ENCODE peak calls at places on chromosomes 6 and 20, in nine cellular contexts. U, V, R, Q, I, Z, A, L and J are unnamed samples.
A peak's percentile ranks its signal among the peaks of the same experiment; 100 is the strongest.

GRCh38 chr6:152669894-152670293 is 27.8 kb upstream of the MYCT1 start:
- DNase-seq in L (no peak), Z (no peak), A (no peak), I (no peak), R (no peak), V (no peak), U (no peak), Q (no peak), J (no peak)

GRCh38 chr6:95420792-95421191 is 156.5 kb upstream of the MANEA start:
- DNase-seq in V (no peak), U (no peak), A (no peak), Z (no peak), L (no peak), Q (no peak), I (no peak), R (no peak), J (no peak)

GRCh38 chr6:122956376-122956775 is 39.7 kb upstream of the CLVS2 start:
- DNase-seq in Z (no peak), I (no peak), A (no peak), V (no peak), R (no peak), L (no peak), U (no peak), Q (no peak), J (no peak)

GRCh38 chr6:71721642-71722041 is 164.7 kb upstream of the RIMS1 start:
- DNase-seq in I (no peak), Q (no peak), L (no peak), V (no peak), A (no peak), U (no peak), R (no peak), Z (no peak), J (no peak)

GRCh38 chr20:278607-279571 is 11.7 kb downstream of the C20orf96 start:
- DNase-seq in L (no peak), R (no peak), V (no peak), Q (no peak), I (no peak), U (no peak), Z (no peak), A (no peak), J (no peak)

GRCh38 chr20:41276317-41276751 is 41.2 kb downstream of the ZHX3 start:
- DNase-seq in U (no peak), L (no peak), V (no peak), A (no peak), R (no peak), Z (no peak), I (no peak), Q (no peak), J (no peak)

GRCh38 chr6:28336284-28337024 is 506 bp upstream of the ZSCAN31 start:
- DNase-seq in U (no peak), L (no peak), Z (peak; percentile 32), V (peak; percentile 18), I (peak; percentile 31), Q (peak; percentile 23), A (no peak), R (peak; percentile 45), J (peak; percentile 26)

GRCh38 chr6:82737965-82738364 is 327.7 kb downstream of the UBE3D start:
- DNase-seq in U (no peak), V (no peak), L (no peak), R (no peak), I (no peak), Z (no peak), Q (no peak), A (no peak), J (no peak)

GRCh38 chr6:44538841-44539240 is 151.3 kb downstream of the CDC5L start:
- DNase-seq in V (no peak), A (no peak), I (no peak), L (no peak), Q (no peak), Z (no peak), U (no peak), R (no peak), J (no peak)

GRCh38 chr6:108383967-108384366 is 89.1 kb downstream of the AFG1L start:
- DNase-seq in U (no peak), I (no peak), Q (no peak), L (no peak), V (no peak), A (no peak), Z (no peak), R (no peak), J (no peak)

GRCh38 chr20:45995213-45996097 is 13.3 kb upstream of the MMP9 start:
- DNase-seq in A (no peak), U (no peak), R (no peak), I (no peak), Z (no peak), Q (no peak), V (no peak), L (no peak), J (no peak)

GRCh38 chr6:136067731-136068341 is 182.3 kb downstream of the MTFR2 start:
- DNase-seq in U (no peak), V (no peak), Q (no peak), I (no peak), R (no peak), Z (no peak), A (no peak), L (no peak), J (no peak)

GRCh38 chr20:1357921-1358671 is 29.2 kb upstream of the SDCBP2 start:
- DNase-seq in Q (no peak), V (no peak), A (no peak), Z (no peak), L (no peak), I (no peak), R (no peak), U (no peak), J (no peak)

GRCh38 chr6:97669191-97669651 is 386.2 kb upstream of the MMS22L start:
- DNase-seq in Q (peak; percentile 32), I (peak; percentile 73), R (no peak), U (no peak), V (no peak), A (no peak), Z (no peak), L (no peak), J (peak; percentile 77)

GRCh38 chr20:51752343-51752951 is 15.7 kb downstream of the ATP9A start:
- DNase-seq in Z (no peak), Q (no peak), R (no peak), A (peak; percentile 32), L (no peak), I (no peak), U (no peak), V (no peak), J (no peak)

GRCh38 chr6:104955927-104956662 is 812 bp upstream of the LIN28B start:
- DNase-seq in A (no peak), L (no peak), Q (peak; percentile 77), R (no peak), V (no peak), Z (no peak), U (no peak), I (no peak), J (no peak)

GRCh38 chr6:148905901-148906300 is 159.1 kb downstream of the UST start:
- DNase-seq in L (no peak), I (no peak), A (no peak), Q (no peak), Z (no peak), V (no peak), U (no peak), R (no peak), J (no peak)

GRCh38 chr6:136148051-136148450 is 102.1 kb downstream of the MTFR2 start:
- DNase-seq in L (no peak), V (no peak), R (no peak), Q (no peak), U (no peak), I (no peak), Z (no peak), A (no peak), J (no peak)

GRCh38 chr20:47032969-47033578 is 138.4 kb downstream of the EYA2 start:
- DNase-seq in Z (no peak), A (no peak), V (no peak), U (no peak), Q (no peak), I (no peak), L (no peak), R (no peak), J (no peak)

GRCh38 chr20:15320941-15321340 is 983.5 kb upstream of the FLRT3 start:
- DNase-seq in V (no peak), U (no peak), Q (no peak), L (no peak), Z (no peak), R (no peak), A (no peak), I (no peak), J (no peak)